ENCODE peak calls at places on chromosomes 7 and 10, in ten cellular contexts. L, K, N, X, Z, W, T, G, Y and F are unnamed samples.

GRCh38 chr7:127865466-127865865 is 165.8 kb downstream of the LRRC4 start:
- DNase-seq in Z (peak), Y (no peak), L (no peak), N (no peak), W (no peak), G (peak), K (no peak), T (no peak), X (no peak), F (peak)

GRCh38 chr7:41029072-41029492 is 673.8 kb downstream of the INHBA start:
- DNase-seq in Y (no peak), N (peak), L (no peak), T (no peak), K (no peak), G (peak), W (no peak), X (no peak), Z (peak), F (peak)

GRCh38 chr10:131638049-131638448 is 262.8 kb upstream of the PPP2R2D start:
- DNase-seq in N (no peak), L (no peak), X (no peak), G (no peak), Z (no peak), Y (no peak), T (no peak), W (no peak), K (no peak), F (no peak)

GRCh38 chr7:23357190-23358093 is 58.3 kb downstream of the MALSU1 start:
- DNase-seq in T (no peak), W (no peak), K (no peak), L (no peak), G (peak), X (no peak), Y (no peak), N (no peak), Z (peak), F (peak)

GRCh38 chr7:76149847-76150691 is 51.6 kb upstream of the SRRM3 start:
- DNase-seq in T (no peak), L (no peak), X (no peak), K (no peak), G (no peak), W (peak), Z (no peak), N (no peak), Y (no peak), F (no peak)

GRCh38 chr7:114622189-114622588 is 207.6 kb downstream of the FOXP2 start:
- DNase-seq in W (no peak), K (no peak), T (no peak), Z (no peak), X (no peak), G (no peak), Y (no peak), N (no peak), L (no peak), F (no peak)

GRCh38 chr10:24432478-24433416 is 223.8 kb downstream of the KIAA1217 start:
- DNase-seq in T (no peak), N (no peak), L (no peak), G (peak), W (no peak), Y (no peak), Z (no peak), X (no peak), K (no peak), F (peak)

GRCh38 chr10:28940158-28940888 is 263.0 kb downstream of the BAMBI start:
- DNase-seq in L (no peak), X (no peak), T (no peak), W (no peak), Y (no peak), G (no peak), N (no peak), K (no peak), Z (no peak), F (no peak)

GRCh38 chr7:44048031-44048795 is 3.7 kb downstream of the DBNL start:
- DNase-seq in G (no peak), T (peak), K (no peak), L (no peak), N (no peak), Z (no peak), X (peak), Y (no peak), W (no peak), F (no peak)

GRCh38 chr7:131066635-131067034 is 261.0 kb upstream of the MKLN1 start:
- DNase-seq in Z (peak), K (no peak), L (no peak), N (peak), X (no peak), W (no peak), Y (no peak), T (no peak), G (peak), F (peak)

GRCh38 chr10:97914837-97915211 is 65.2 kb downstream of the GOLGA7B start:
- DNase-seq in W (peak), K (peak), L (peak), G (peak), Z (peak), X (peak), T (peak), N (no peak), Y (peak), F (peak)

GRCh38 chr7:3042861-3043489 is 692 bp downstream of the CARD11 start:
- DNase-seq in N (no peak), G (no peak), X (peak), Y (peak), W (no peak), Z (no peak), K (no peak), T (no peak), L (no peak), F (peak)

GRCh38 chr10:108653466-108653865 is 1269.8 kb downstream of the XPNPEP1 start:
- DNase-seq in G (no peak), K (no peak), X (no peak), N (no peak), W (no peak), L (no peak), Z (no peak), Y (no peak), T (no peak), F (no peak)

GRCh38 chr7:148700693-148701092 is 2.0 kb downstream of the CUL1 start:
- DNase-seq in K (no peak), L (peak), W (peak), G (peak), Z (peak), Y (peak), T (no peak), N (no peak), X (no peak), F (peak)

GRCh38 chr7:45181991-45182855 is 24.6 kb downstream of the RAMP3 start:
- DNase-seq in W (no peak), X (peak), Z (no peak), K (no peak), N (no peak), T (no peak), L (no peak), Y (no peak), G (no peak), F (no peak)

DNA sequence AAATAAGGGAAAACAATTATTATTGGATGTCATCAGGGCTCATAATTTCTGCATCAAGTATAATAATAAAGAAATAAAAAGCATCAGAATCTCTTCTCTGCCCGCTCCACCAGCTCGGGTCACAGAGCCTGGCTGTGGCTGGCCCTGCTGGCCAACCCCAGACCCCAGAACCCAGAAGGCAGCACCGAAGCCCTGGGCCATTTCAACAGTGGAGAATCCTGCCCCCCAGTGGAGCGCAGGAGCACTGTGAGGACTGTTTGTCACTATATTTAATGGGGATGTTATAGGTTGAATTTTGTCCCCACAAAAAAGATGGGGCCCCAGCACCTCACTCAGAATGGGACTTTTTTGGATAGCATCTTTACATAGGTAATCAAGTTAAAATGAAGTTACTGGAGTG is 27.3 kb downstream of the DENND11 start:
- DNase-seq in Z (no peak), G (no peak), Y (no peak), T (no peak), X (no peak), N (no peak), L (no peak), K (no peak), W (no peak), F (no peak)
- TF ChIP-seq CTCF in Z (no peak), G (peak), Y (peak), T (peak), X (peak), N (peak), L (peak), K (no peak), W (peak), F (peak)

GRCh38 chr10:127354992-127355391 is 158.6 kb upstream of the INSYN2A start:
- DNase-seq in W (no peak), G (peak), N (no peak), T (no peak), X (no peak), K (no peak), Y (no peak), L (no peak), Z (peak), F (peak)
- TF ChIP-seq CTCF in W (no peak), G (peak), N (peak), T (peak), X (peak), K (no peak), Y (no peak), L (peak), Z (peak), F (peak)

DNA sequence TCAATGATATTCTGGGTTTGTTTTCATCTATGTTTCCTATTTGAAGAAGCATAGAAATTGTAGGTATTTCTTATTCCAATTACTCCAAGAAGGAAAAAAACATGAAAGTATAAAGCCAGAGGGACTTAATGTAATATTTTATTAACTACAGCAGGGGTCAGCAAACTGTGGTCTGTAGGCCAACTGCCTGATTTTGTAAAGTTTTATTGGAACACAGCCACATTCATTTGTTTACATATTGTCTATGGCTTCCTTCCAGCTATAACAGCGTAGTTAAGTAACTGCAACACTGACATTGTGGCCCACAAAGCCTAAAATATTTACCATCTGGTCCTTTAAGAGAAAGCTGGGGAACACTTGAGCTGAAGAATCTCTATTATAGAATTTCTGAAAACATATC is 306.2 kb downstream of the BICC1 start:
- DNase-seq in N (peak), G (peak), X (no peak), Z (peak), W (no peak), Y (no peak), L (no peak), K (no peak), T (no peak), F (peak)
- TF ChIP-seq CTCF in N (no peak), G (peak), X (no peak), Z (no peak), W (no peak), Y (no peak), L (no peak), K (no peak), T (no peak), F (no peak)

GRCh38 chr10:6678211-6678803 is 98.2 kb upstream of the PRKCQ start:
- DNase-seq in K (peak), N (no peak), X (no peak), Y (peak), G (peak), W (peak), T (peak), Z (peak), L (peak), F (peak)
- TF ChIP-seq CTCF in K (peak), N (peak), X (peak), Y (peak), G (peak), W (peak), T (peak), Z (peak), L (peak), F (peak)

GRCh38 chr10:122525788-122526187 is 34.8 kb upstream of the DMBT1 start:
- DNase-seq in T (no peak), G (no peak), Y (peak), Z (no peak), W (peak), N (no peak), L (no peak), X (no peak), K (no peak), F (peak)
- TF ChIP-seq CTCF in T (peak), G (peak), Y (peak), Z (peak), W (peak), N (no peak), L (peak), X (peak), K (peak), F (no peak)